ENCODE peak calls at places on chromosomes 3 and 15, in seven cellular contexts. One of them, this sample, is unnamed.

GRCh38 chr3:46098319-46098761 is 71.1 kb upstream of the XCR1 start:
- DNase-seq in kidney: no peak
- DNase-seq in colonic mucosa: no peak
- DNase-seq in CD8-positive, alpha-beta T cell: peak; percentile 23
- DNase-seq in gastrocnemius medialis: peak; percentile 45
- DNase-seq in stomach: no peak
- DNase-seq in IMR-90: peak; percentile 50
- DNase-seq in this sample: peak; percentile 45

GRCh38 chr3:12300137-12300536 is 11.3 kb downstream of the PPARG start:
- DNase-seq in kidney: no peak
- DNase-seq in colonic mucosa: no peak
- DNase-seq in CD8-positive, alpha-beta T cell: no peak
- DNase-seq in gastrocnemius medialis: no peak
- DNase-seq in stomach: no peak
- DNase-seq in IMR-90: no peak
- DNase-seq in this sample: no peak

GRCh38 chr3:49617390-49618013 is 56.6 kb upstream of the APEH start:
- DNase-seq in kidney: no peak
- DNase-seq in colonic mucosa: no peak
- DNase-seq in CD8-positive, alpha-beta T cell: no peak
- DNase-seq in gastrocnemius medialis: no peak
- DNase-seq in stomach: no peak
- DNase-seq in IMR-90: no peak
- DNase-seq in this sample: no peak

GRCh38 chr3:63905731-63906620 is 6.2 kb downstream of the SCAANT1 start:
- DNase-seq in kidney: no peak
- DNase-seq in colonic mucosa: no peak
- DNase-seq in CD8-positive, alpha-beta T cell: no peak
- DNase-seq in gastrocnemius medialis: no peak
- DNase-seq in stomach: no peak
- DNase-seq in IMR-90: no peak
- DNase-seq in this sample: no peak

GRCh38 chr15:41965441-41966413 is 6.6 kb downstream of the EHD4 start:
- DNase-seq in kidney: no peak
- DNase-seq in colonic mucosa: no peak
- DNase-seq in CD8-positive, alpha-beta T cell: no peak
- DNase-seq in gastrocnemius medialis: peak; percentile 46
- DNase-seq in stomach: peak; percentile 23
- DNase-seq in IMR-90: peak; percentile 41
- DNase-seq in this sample: peak; percentile 36

GRCh38 chr3:159739166-159739565 is 249.5 kb upstream of the IL12A start:
- DNase-seq in kidney: no peak
- DNase-seq in colonic mucosa: no peak
- DNase-seq in CD8-positive, alpha-beta T cell: no peak
- DNase-seq in gastrocnemius medialis: no peak
- DNase-seq in stomach: no peak
- DNase-seq in IMR-90: no peak
- DNase-seq in this sample: no peak

GRCh38 chr15:95409924-95410323 is 920.6 kb upstream of the NR2F2 start:
- DNase-seq in kidney: no peak
- DNase-seq in colonic mucosa: no peak
- DNase-seq in CD8-positive, alpha-beta T cell: no peak
- DNase-seq in gastrocnemius medialis: no peak
- DNase-seq in stomach: no peak
- DNase-seq in IMR-90: peak; percentile 32
- DNase-seq in this sample: no peak

GRCh38 chr15:87959080-87959479 is 297.5 kb downstream of the NTRK3 start:
- DNase-seq in kidney: no peak
- DNase-seq in colonic mucosa: no peak
- DNase-seq in CD8-positive, alpha-beta T cell: no peak
- DNase-seq in gastrocnemius medialis: no peak
- DNase-seq in stomach: no peak
- DNase-seq in IMR-90: no peak
- DNase-seq in this sample: no peak

GRCh38 chr3:28916713-28917499 is 364.0 kb upstream of the RBMS3 start:
- DNase-seq in kidney: peak; percentile 78
- DNase-seq in colonic mucosa: peak; percentile 32
- DNase-seq in CD8-positive, alpha-beta T cell: no peak
- DNase-seq in gastrocnemius medialis: peak; percentile 49
- DNase-seq in stomach: peak; percentile 26
- DNase-seq in IMR-90: peak; percentile 65
- DNase-seq in this sample: peak; percentile 26

GRCh38 chr15:67107014-67107812 is 41.8 kb downstream of the SMAD3 start:
- DNase-seq in kidney: peak; percentile 86
- DNase-seq in colonic mucosa: peak; percentile 65
- DNase-seq in CD8-positive, alpha-beta T cell: no peak
- DNase-seq in gastrocnemius medialis: peak; percentile 82
- DNase-seq in stomach: peak; percentile 82
- DNase-seq in IMR-90: peak; percentile 100
- DNase-seq in this sample: peak; percentile 76

GRCh38 chr3:184349563-184350470 is 11.6 kb downstream of the CLCN2 start:
- DNase-seq in kidney: peak; percentile 47
- DNase-seq in colonic mucosa: no peak
- DNase-seq in CD8-positive, alpha-beta T cell: no peak
- DNase-seq in gastrocnemius medialis: no peak
- DNase-seq in stomach: no peak
- DNase-seq in IMR-90: no peak
- DNase-seq in this sample: no peak

GRCh38 chr3:14658978-14659377 is 7.4 kb downstream of the CCDC174 start:
- DNase-seq in kidney: no peak
- DNase-seq in colonic mucosa: no peak
- DNase-seq in CD8-positive, alpha-beta T cell: no peak
- DNase-seq in gastrocnemius medialis: no peak
- DNase-seq in stomach: no peak
- DNase-seq in IMR-90: no peak
- DNase-seq in this sample: no peak

GRCh38 chr15:95684693-95685115 is 645.8 kb upstream of the NR2F2 start:
- DNase-seq in kidney: no peak
- DNase-seq in colonic mucosa: no peak
- DNase-seq in CD8-positive, alpha-beta T cell: no peak
- DNase-seq in gastrocnemius medialis: no peak
- DNase-seq in stomach: no peak
- DNase-seq in IMR-90: peak; percentile 93
- DNase-seq in this sample: no peak

GRCh38 chr15:87349181-87349580 is 907.4 kb downstream of the NTRK3 start:
- DNase-seq in kidney: no peak
- DNase-seq in colonic mucosa: no peak
- DNase-seq in CD8-positive, alpha-beta T cell: no peak
- DNase-seq in gastrocnemius medialis: no peak
- DNase-seq in stomach: no peak
- DNase-seq in IMR-90: peak; percentile 42
- DNase-seq in this sample: no peak

GRCh38 chr3:12751548-12751947 is 7.5 kb downstream of the TMEM40 start:
- DNase-seq in kidney: no peak
- DNase-seq in colonic mucosa: no peak
- DNase-seq in CD8-positive, alpha-beta T cell: no peak
- DNase-seq in gastrocnemius medialis: peak; percentile 50
- DNase-seq in stomach: no peak
- DNase-seq in IMR-90: peak; percentile 31
- DNase-seq in this sample: no peak

GRCh38 chr3:140053794-140054193 is 118.8 kb downstream of the CLSTN2 start:
- DNase-seq in kidney: no peak
- DNase-seq in colonic mucosa: no peak
- DNase-seq in CD8-positive, alpha-beta T cell: no peak
- DNase-seq in gastrocnemius medialis: no peak
- DNase-seq in stomach: no peak
- DNase-seq in IMR-90: no peak
- DNase-seq in this sample: no peak

GRCh38 chr15:31953573-31953972 is 76.7 kb upstream of the CHRNA7 start:
- DNase-seq in kidney: no peak
- DNase-seq in colonic mucosa: no peak
- DNase-seq in CD8-positive, alpha-beta T cell: no peak
- DNase-seq in gastrocnemius medialis: no peak
- DNase-seq in stomach: no peak
- DNase-seq in IMR-90: no peak
- DNase-seq in this sample: no peak

GRCh38 chr3:32937331-32937730 is 14.1 kb upstream of the CCR4 start:
- DNase-seq in kidney: no peak
- DNase-seq in colonic mucosa: no peak
- DNase-seq in CD8-positive, alpha-beta T cell: no peak
- DNase-seq in gastrocnemius medialis: no peak
- DNase-seq in stomach: no peak
- DNase-seq in IMR-90: no peak
- DNase-seq in this sample: no peak

GRCh38 chr3:101796076-101796475 is 17.1 kb downstream of the NXPE3 start:
- DNase-seq in kidney: no peak
- DNase-seq in colonic mucosa: no peak
- DNase-seq in CD8-positive, alpha-beta T cell: no peak
- DNase-seq in gastrocnemius medialis: no peak
- DNase-seq in stomach: no peak
- DNase-seq in IMR-90: no peak
- DNase-seq in this sample: no peak
- H3K36me3 ChIP-seq in kidney: no peaks in the 10 kb centered on the region
- H3K36me3 ChIP-seq in colonic mucosa: no peaks in the 10 kb centered on the region
- H3K36me3 ChIP-seq in CD8-positive, alpha-beta T cell: peaks cover 7% of the 10 kb centered on the region
- H3K36me3 ChIP-seq in gastrocnemius medialis: no peaks in the 10 kb centered on the region
- H3K36me3 ChIP-seq in stomach: peaks cover 60% of the 10 kb centered on the region
- H3K36me3 ChIP-seq in IMR-90: peaks cover 8% of the 10 kb centered on the region
- H3K36me3 ChIP-seq in this sample: no peaks in the 10 kb centered on the region

GRCh38 chr3:128855574-128855973 is 23.8 kb upstream of the ACAD9 start:
- DNase-seq in kidney: no peak
- DNase-seq in colonic mucosa: no peak
- DNase-seq in CD8-positive, alpha-beta T cell: no peak
- DNase-seq in gastrocnemius medialis: no peak
- DNase-seq in stomach: no peak
- DNase-seq in IMR-90: no peak
- DNase-seq in this sample: no peak

GRCh38 chr3:128858167-128858566 is 21.3 kb upstream of the ACAD9 start:
- DNase-seq in kidney: no peak
- DNase-seq in colonic mucosa: no peak
- DNase-seq in CD8-positive, alpha-beta T cell: no peak
- DNase-seq in gastrocnemius medialis: no peak
- DNase-seq in stomach: no peak
- DNase-seq in IMR-90: no peak
- DNase-seq in this sample: no peak

GRCh38 chr3:128853826-128854225 is 25.6 kb upstream of the ACAD9 start:
- DNase-seq in kidney: no peak
- DNase-seq in colonic mucosa: no peak
- DNase-seq in CD8-positive, alpha-beta T cell: no peak
- DNase-seq in gastrocnemius medialis: no peak
- DNase-seq in stomach: no peak
- DNase-seq in IMR-90: no peak
- DNase-seq in this sample: no peak

GRCh38 chr3:128851601-128852000 is 27.8 kb upstream of the ACAD9 start:
- DNase-seq in kidney: no peak
- DNase-seq in colonic mucosa: no peak
- DNase-seq in CD8-positive, alpha-beta T cell: no peak
- DNase-seq in gastrocnemius medialis: no peak
- DNase-seq in stomach: no peak
- DNase-seq in IMR-90: no peak
- DNase-seq in this sample: no peak

DNA sequence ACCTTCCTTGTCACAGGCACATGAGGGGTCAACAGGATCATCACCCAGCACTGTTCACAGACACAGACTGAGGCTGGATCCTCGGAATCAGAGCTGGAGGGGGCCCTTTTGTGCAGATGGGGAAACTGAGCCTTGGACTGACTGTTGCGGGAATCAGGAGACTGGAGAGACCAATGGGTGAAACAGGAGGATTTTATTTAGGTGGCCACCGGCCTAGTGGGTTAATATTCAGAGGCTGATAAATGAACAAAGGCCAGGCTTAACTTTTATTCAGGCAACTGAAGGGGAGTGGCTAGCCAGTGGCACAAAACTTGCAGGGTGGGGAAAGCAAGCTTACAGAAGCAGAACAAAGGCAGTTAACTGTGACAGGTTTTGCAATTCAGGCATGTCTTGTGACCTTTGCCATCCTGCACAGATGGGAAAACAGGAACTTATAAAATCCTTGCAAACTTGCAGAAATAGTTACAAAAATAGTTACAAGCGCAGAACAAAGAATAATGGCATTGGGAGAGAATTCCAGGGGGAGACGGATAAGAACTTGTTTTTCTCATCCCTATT is 25.0 kb upstream of the ACAD9 start:
- DNase-seq in kidney: no peak
- DNase-seq in colonic mucosa: no peak
- DNase-seq in CD8-positive, alpha-beta T cell: no peak
- DNase-seq in gastrocnemius medialis: no peak
- DNase-seq in stomach: no peak
- DNase-seq in IMR-90: no peak
- DNase-seq in this sample: no peak
- H3K9me3 ChIP-seq in kidney: peaks cover 29% of the 10 kb centered on the region
- H3K9me3 ChIP-seq in colonic mucosa: no peaks in the 10 kb centered on the region
- H3K9me3 ChIP-seq in CD8-positive, alpha-beta T cell: peaks cover 9% of the 10 kb centered on the region
- H3K9me3 ChIP-seq in gastrocnemius medialis: no peaks in the 10 kb centered on the region
- H3K9me3 ChIP-seq in stomach: peaks cover 21% of the 10 kb centered on the region
- H3K9me3 ChIP-seq in IMR-90: peaks cover 28% of the 10 kb centered on the region
- H3K9me3 ChIP-seq in this sample: peaks cover 40% of the 10 kb centered on the region

DNA sequence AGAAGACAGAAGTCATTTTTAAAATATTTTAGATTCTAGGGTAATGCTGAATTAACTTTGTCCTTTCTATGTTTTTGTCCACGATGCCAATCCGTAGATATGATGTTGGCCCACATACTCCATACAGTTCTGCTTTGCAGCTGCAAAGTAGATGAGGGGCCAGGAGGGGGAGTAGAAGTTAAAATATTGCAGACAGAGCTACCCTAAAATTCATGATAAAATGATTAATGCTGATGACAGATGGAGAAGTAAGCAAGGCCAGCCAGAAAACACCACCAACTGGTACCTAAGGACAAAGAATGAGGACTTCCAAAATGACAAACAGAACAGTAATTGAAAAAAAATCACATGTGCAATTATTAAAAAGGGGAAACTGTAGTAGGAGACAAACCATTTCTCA is 756.6 kb upstream of the ARPP21 start:
- DNase-seq in kidney: no peak
- DNase-seq in colonic mucosa: no peak
- DNase-seq in CD8-positive, alpha-beta T cell: no peak
- DNase-seq in gastrocnemius medialis: no peak
- DNase-seq in stomach: no peak
- DNase-seq in IMR-90: no peak
- DNase-seq in this sample: no peak
- TF ChIP-seq CTCF in kidney: no peak
- TF ChIP-seq CTCF in colonic mucosa: no peak
- TF ChIP-seq CTCF in CD8-positive, alpha-beta T cell: no peak
- TF ChIP-seq CTCF in gastrocnemius medialis: no peak
- TF ChIP-seq CTCF in stomach: no peak
- TF ChIP-seq CTCF in IMR-90: no peak
- TF ChIP-seq CTCF in this sample: no peak

GRCh38 chr15:71117906-71118305 is 2.6 kb downstream of the THSD4 start:
- DNase-seq in kidney: no peak
- DNase-seq in colonic mucosa: no peak
- DNase-seq in CD8-positive, alpha-beta T cell: no peak
- DNase-seq in gastrocnemius medialis: no peak
- DNase-seq in stomach: no peak
- DNase-seq in IMR-90: no peak
- DNase-seq in this sample: no peak

GRCh38 chr15:71118881-71119632 is 3.8 kb downstream of the THSD4 start:
- DNase-seq in kidney: no peak
- DNase-seq in colonic mucosa: no peak
- DNase-seq in CD8-positive, alpha-beta T cell: no peak
- DNase-seq in gastrocnemius medialis: no peak
- DNase-seq in stomach: no peak
- DNase-seq in IMR-90: no peak
- DNase-seq in this sample: no peak

GRCh38 chr15:71121442-71121841 is 6.2 kb downstream of the THSD4 start:
- DNase-seq in kidney: no peak
- DNase-seq in colonic mucosa: no peak
- DNase-seq in CD8-positive, alpha-beta T cell: no peak
- DNase-seq in gastrocnemius medialis: no peak
- DNase-seq in stomach: no peak
- DNase-seq in IMR-90: no peak
- DNase-seq in this sample: no peak

GRCh38 chr15:71118345-71118744 is 3.1 kb downstream of the THSD4 start:
- DNase-seq in kidney: no peak
- DNase-seq in colonic mucosa: no peak
- DNase-seq in CD8-positive, alpha-beta T cell: no peak
- DNase-seq in gastrocnemius medialis: no peak
- DNase-seq in stomach: no peak
- DNase-seq in IMR-90: no peak
- DNase-seq in this sample: no peak

GRCh38 chr15:71120428-71120944 is 5.2 kb downstream of the THSD4 start:
- DNase-seq in kidney: no peak
- DNase-seq in colonic mucosa: no peak
- DNase-seq in CD8-positive, alpha-beta T cell: no peak
- DNase-seq in gastrocnemius medialis: no peak
- DNase-seq in stomach: no peak
- DNase-seq in IMR-90: no peak
- DNase-seq in this sample: no peak
- H3K36me3 ChIP-seq in kidney: no peaks in the 10 kb centered on the region
- H3K36me3 ChIP-seq in colonic mucosa: no peaks in the 10 kb centered on the region
- H3K36me3 ChIP-seq in CD8-positive, alpha-beta T cell: no peaks in the 10 kb centered on the region
- H3K36me3 ChIP-seq in gastrocnemius medialis: no peaks in the 10 kb centered on the region
- H3K36me3 ChIP-seq in stomach: no peaks in the 10 kb centered on the region
- H3K36me3 ChIP-seq in IMR-90: peaks cover 10% of the 10 kb centered on the region
- H3K36me3 ChIP-seq in this sample: no peaks in the 10 kb centered on the region

This sample was measured in mucosa of descending colon.